ENCODE peak calls at places on chromosomes 3 and 15, in five cellular contexts. One of them, this sample, is unnamed.

GRCh38 chr3:120432105-120432860 is 18.5 kb downstream of the FSTL1 start:
- DNase-seq in GM12878: no peak
- DNase-seq in NT2/D1: peak
- DNase-seq in HepG2: no peak
- DNase-seq in H1: peak
- DNase-seq in this sample: no peak

GRCh38 chr15:77547801-77548607 is 84.7 kb downstream of the LINGO1 start:
- DNase-seq in GM12878: no peak
- DNase-seq in NT2/D1: no peak
- DNase-seq in HepG2: no peak
- DNase-seq in H1: no peak
- DNase-seq in this sample: no peak

GRCh38 chr15:45136378-45136764 is 6.6 kb downstream of the DUOX1 start:
- DNase-seq in GM12878: no peak
- DNase-seq in NT2/D1: no peak
- DNase-seq in HepG2: no peak
- DNase-seq in H1: no peak
- DNase-seq in this sample: no peak

GRCh38 chr3:51706788-51707731 is at the start of gene GRM2:
- DNase-seq in GM12878: no peak
- DNase-seq in NT2/D1: peak
- DNase-seq in HepG2: peak
- DNase-seq in H1: peak
- DNase-seq in this sample: peak

GRCh38 chr15:80034633-80035032 is 24.8 kb upstream of the ZFAND6 start:
- DNase-seq in GM12878: no peak
- DNase-seq in NT2/D1: no peak
- DNase-seq in HepG2: no peak
- DNase-seq in H1: no peak
- DNase-seq in this sample: no peak

GRCh38 chr3:154235330-154235729 is 89.0 kb downstream of the DHX36 start:
- DNase-seq in GM12878: no peak
- DNase-seq in NT2/D1: no peak
- DNase-seq in HepG2: no peak
- DNase-seq in H1: no peak
- DNase-seq in this sample: no peak

GRCh38 chr3:160052385-160053047 is 63.9 kb downstream of the IL12A start:
- DNase-seq in GM12878: no peak
- DNase-seq in NT2/D1: no peak
- DNase-seq in HepG2: no peak
- DNase-seq in H1: no peak
- DNase-seq in this sample: no peak

GRCh38 chr3:126782554-126782953 is 78.5 kb downstream of the CHCHD6 start:
- DNase-seq in GM12878: no peak
- DNase-seq in NT2/D1: no peak
- DNase-seq in HepG2: no peak
- DNase-seq in H1: no peak
- DNase-seq in this sample: no peak

GRCh38 chr3:161672478-161672877 is 175.9 kb downstream of the OTOL1 start:
- DNase-seq in GM12878: no peak
- DNase-seq in NT2/D1: no peak
- DNase-seq in HepG2: no peak
- DNase-seq in H1: no peak
- DNase-seq in this sample: no peak

GRCh38 chr3:197908957-197909701 is 40.9 kb upstream of the RPL35A start:
- DNase-seq in GM12878: no peak
- DNase-seq in NT2/D1: no peak
- DNase-seq in HepG2: no peak
- DNase-seq in H1: no peak
- DNase-seq in this sample: no peak

GRCh38 chr15:57395292-57395691 is 19.0 kb downstream of the CGNL1 start:
- DNase-seq in GM12878: peak
- DNase-seq in NT2/D1: no peak
- DNase-seq in HepG2: no peak
- DNase-seq in H1: no peak
- DNase-seq in this sample: no peak

GRCh38 chr15:85415779-85416178 is 35.4 kb downstream of the AKAP13 start:
- DNase-seq in GM12878: no peak
- DNase-seq in NT2/D1: no peak
- DNase-seq in HepG2: no peak
- DNase-seq in H1: no peak
- DNase-seq in this sample: no peak

GRCh38 chr15:85412956-85413854 is 32.8 kb downstream of the AKAP13 start:
- DNase-seq in GM12878: peak
- DNase-seq in NT2/D1: no peak
- DNase-seq in HepG2: peak
- DNase-seq in H1: peak
- DNase-seq in this sample: peak

GRCh38 chr15:85414991-85415390 is 34.6 kb downstream of the AKAP13 start:
- DNase-seq in GM12878: no peak
- DNase-seq in NT2/D1: no peak
- DNase-seq in HepG2: no peak
- DNase-seq in H1: no peak
- DNase-seq in this sample: no peak

GRCh38 chr15:85414037-85414436 is 33.6 kb downstream of the AKAP13 start:
- DNase-seq in GM12878: no peak
- DNase-seq in NT2/D1: no peak
- DNase-seq in HepG2: no peak
- DNase-seq in H1: no peak
- DNase-seq in this sample: no peak

GRCh38 chr15:85414495-85414894 is 34.1 kb downstream of the AKAP13 start:
- DNase-seq in GM12878: no peak
- DNase-seq in NT2/D1: no peak
- DNase-seq in HepG2: no peak
- DNase-seq in H1: no peak
- DNase-seq in this sample: no peak
- TF ChIP-seq SUZ12 in GM12878: no peak
- TF ChIP-seq SUZ12 in NT2/D1: no peak
- TF ChIP-seq SUZ12 in HepG2: no peak
- TF ChIP-seq SUZ12 in H1: no peak
- TF ChIP-seq SUZ12 in this sample: no peak

DNA sequence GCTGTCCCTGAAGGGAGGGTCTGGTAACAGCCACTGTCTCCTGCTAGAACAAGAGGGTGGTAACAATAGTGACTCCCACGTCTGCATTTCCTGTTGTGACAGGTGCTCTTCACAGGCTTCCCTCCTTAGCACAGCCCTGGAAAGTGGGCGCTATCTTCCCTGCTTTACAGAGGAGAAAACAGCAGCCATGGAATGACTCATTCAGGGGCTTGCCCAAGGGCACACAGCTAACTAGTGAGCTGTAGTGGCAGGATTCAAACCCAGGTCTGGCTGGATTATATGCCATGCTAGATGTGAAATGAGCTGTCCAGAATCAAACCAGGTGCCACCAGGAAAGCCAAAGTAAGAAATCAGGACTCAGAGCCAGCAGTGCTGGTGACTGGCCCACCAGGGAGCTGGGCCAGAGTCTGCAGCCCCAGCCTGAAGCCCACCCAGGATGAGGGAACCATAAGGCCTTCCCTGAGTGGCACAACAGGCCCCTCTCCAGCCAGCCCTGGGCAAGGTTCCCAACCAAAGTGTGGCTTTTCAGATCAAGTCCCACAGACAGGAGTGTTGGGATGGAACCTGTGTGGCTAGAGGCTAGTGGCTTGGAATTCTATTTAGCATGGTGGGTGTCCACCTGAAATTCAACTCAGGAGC is 102.4 kb downstream of the ETFA start:
- DNase-seq in GM12878: no peak
- DNase-seq in NT2/D1: no peak
- DNase-seq in HepG2: no peak
- DNase-seq in H1: no peak
- DNase-seq in this sample: no peak
- TF ChIP-seq SUZ12 in GM12878: no peak
- TF ChIP-seq SUZ12 in NT2/D1: no peak
- TF ChIP-seq SUZ12 in HepG2: no peak
- TF ChIP-seq SUZ12 in H1: no peak
- TF ChIP-seq SUZ12 in this sample: no peak

GRCh38 chr3:61669676-61670299 is 108.4 kb downstream of the PTPRG start:
- DNase-seq in GM12878: no peak
- DNase-seq in NT2/D1: no peak
- DNase-seq in HepG2: no peak
- DNase-seq in H1: no peak
- DNase-seq in this sample: no peak
- TF ChIP-seq SUZ12 in GM12878: no peak
- TF ChIP-seq SUZ12 in NT2/D1: no peak
- TF ChIP-seq SUZ12 in HepG2: no peak
- TF ChIP-seq SUZ12 in H1: no peak
- TF ChIP-seq SUZ12 in this sample: no peak

GRCh38 chr15:25805006-25805405 is 58.1 kb downstream of the ATP10A start:
- DNase-seq in GM12878: no peak
- DNase-seq in NT2/D1: no peak
- DNase-seq in HepG2: no peak
- DNase-seq in H1: no peak
- DNase-seq in this sample: no peak
- TF ChIP-seq SUZ12 in GM12878: no peak
- TF ChIP-seq SUZ12 in NT2/D1: no peak
- TF ChIP-seq SUZ12 in HepG2: no peak
- TF ChIP-seq SUZ12 in H1: no peak
- TF ChIP-seq SUZ12 in this sample: no peak

GRCh38 chr3:12719984-12720656 is 38.9 kb downstream of the TMEM40 start:
- DNase-seq in GM12878: no peak
- DNase-seq in NT2/D1: peak
- DNase-seq in HepG2: peak
- DNase-seq in H1: peak
- DNase-seq in this sample: peak
- TF ChIP-seq SUZ12 in GM12878: no peak
- TF ChIP-seq SUZ12 in NT2/D1: no peak
- TF ChIP-seq SUZ12 in HepG2: no peak
- TF ChIP-seq SUZ12 in H1: no peak
- TF ChIP-seq SUZ12 in this sample: no peak

This sample was measured in HEK293T.